ENCODE peak calls at places on chromosomes 6 and 20, in five cellular contexts. K is effector memory CD4-positive, alpha-beta T cell; P is upper lobe of right lung; S is prostate gland; D is astrocyte. A is an unnamed sample.

GRCh38 chr6:106141441-106142237 is 55.5 kb downstream of the PRDM1 start:
- DNase-seq in P (no peak), D (peak; percentile 88), K (no peak), S (no peak), A (no peak)

GRCh38 chr20:33995053-33995816 is 1.5 kb downstream of the RALY start:
- DNase-seq in K (no peak), D (no peak), S (no peak), P (no peak), A (no peak)

GRCh38 chr6:43952746-43953145 is 174.5 kb downstream of the MRPL14 start:
- DNase-seq in S (no peak), P (no peak), K (no peak), D (no peak), A (no peak)

GRCh38 chr6:168274046-168274952 is 45.3 kb downstream of the DACT2 start:
- DNase-seq in K (no peak), S (no peak), D (no peak), P (peak; percentile 77), A (peak; percentile 62)

GRCh38 chr20:54221383-54221782 is 13.5 kb downstream of the PFDN4 start:
- DNase-seq in S (no peak), P (no peak), D (no peak), K (no peak), A (peak; percentile 63)

GRCh38 chr6:150934380-150934779 is 68.9 kb downstream of the MTHFD1L start:
- DNase-seq in P (no peak), S (no peak), D (peak; percentile 93), K (no peak), A (no peak)

GRCh38 chr20:50992336-50992732 is 30.6 kb downstream of the KCNG1 start:
- DNase-seq in K (no peak), D (no peak), P (no peak), S (peak; percentile 39), A (no peak)

GRCh38 chr20:44644384-44645131 is 6.9 kb downstream of the ADA start:
- DNase-seq in K (peak; percentile 50), S (no peak), P (no peak), D (no peak), A (no peak)

GRCh38 chr6:128209771-128210170 is 308.9 kb upstream of the THEMIS start:
- DNase-seq in P (no peak), K (no peak), S (no peak), D (peak; percentile 90), A (no peak)

GRCh38 chr20:53827996-53828672 is 234.5 kb upstream of the ZNF217 start:
- DNase-seq in P (no peak), D (peak; percentile 96), K (no peak), S (peak; percentile 67), A (peak; percentile 22)

GRCh38 chr6:170262481-170263088 is 28.3 kb downstream of the DLL1 start:
- DNase-seq in K (no peak), P (no peak), D (no peak), S (no peak), A (no peak)

GRCh38 chr20:47543006-47543431 is 41.3 kb downstream of the NCOA3 start:
- DNase-seq in D (peak; percentile 59), P (no peak), S (no peak), K (no peak), A (no peak)

GRCh38 chr6:168956884-168957730 is 296.5 kb downstream of the THBS2 start:
- DNase-seq in P (no peak), D (peak; percentile 65), S (peak; percentile 44), K (no peak), A (peak; percentile 65)

GRCh38 chr6:11198663-11199603 is 33.5 kb downstream of the NEDD9 start:
- DNase-seq in K (peak; percentile 19), S (no peak), P (no peak), D (peak; percentile 32), A (no peak)
- H3K27ac ChIP-seq in K (peak overlapping the region; percentile 42), S (no peak overlapping the region), P (peak overlapping the region; percentile 7), D (peak overlapping the region; percentile 99), A (peak overlapping the region; percentile 41)

DNA sequence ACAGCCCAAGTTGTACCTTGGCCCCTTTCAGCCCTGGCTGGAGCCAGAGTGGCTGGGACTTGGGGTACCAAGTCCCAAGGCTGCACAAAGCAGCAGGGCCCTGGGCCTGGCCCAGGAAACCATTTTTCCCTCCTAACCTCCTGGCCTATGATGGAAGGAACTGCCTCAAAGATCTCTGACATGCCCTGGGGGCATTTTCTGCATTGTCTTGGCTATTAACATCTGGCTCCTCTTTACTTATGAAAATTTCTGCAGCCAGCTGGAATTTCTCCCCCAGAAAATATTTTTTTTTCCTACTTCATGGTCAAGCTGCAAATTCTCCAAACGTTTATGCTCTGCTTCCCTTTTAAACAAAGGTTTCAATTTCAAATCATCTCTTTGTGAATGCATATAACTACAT is 269.4 kb upstream of the CDYL start:
- DNase-seq in D (no peak), P (no peak), K (no peak), S (no peak), A (no peak)
- H3K27ac ChIP-seq in D (no peak overlapping the region), P (no peak overlapping the region), K (no peak overlapping the region), S (no peak overlapping the region), A (no peak overlapping the region)

DNA sequence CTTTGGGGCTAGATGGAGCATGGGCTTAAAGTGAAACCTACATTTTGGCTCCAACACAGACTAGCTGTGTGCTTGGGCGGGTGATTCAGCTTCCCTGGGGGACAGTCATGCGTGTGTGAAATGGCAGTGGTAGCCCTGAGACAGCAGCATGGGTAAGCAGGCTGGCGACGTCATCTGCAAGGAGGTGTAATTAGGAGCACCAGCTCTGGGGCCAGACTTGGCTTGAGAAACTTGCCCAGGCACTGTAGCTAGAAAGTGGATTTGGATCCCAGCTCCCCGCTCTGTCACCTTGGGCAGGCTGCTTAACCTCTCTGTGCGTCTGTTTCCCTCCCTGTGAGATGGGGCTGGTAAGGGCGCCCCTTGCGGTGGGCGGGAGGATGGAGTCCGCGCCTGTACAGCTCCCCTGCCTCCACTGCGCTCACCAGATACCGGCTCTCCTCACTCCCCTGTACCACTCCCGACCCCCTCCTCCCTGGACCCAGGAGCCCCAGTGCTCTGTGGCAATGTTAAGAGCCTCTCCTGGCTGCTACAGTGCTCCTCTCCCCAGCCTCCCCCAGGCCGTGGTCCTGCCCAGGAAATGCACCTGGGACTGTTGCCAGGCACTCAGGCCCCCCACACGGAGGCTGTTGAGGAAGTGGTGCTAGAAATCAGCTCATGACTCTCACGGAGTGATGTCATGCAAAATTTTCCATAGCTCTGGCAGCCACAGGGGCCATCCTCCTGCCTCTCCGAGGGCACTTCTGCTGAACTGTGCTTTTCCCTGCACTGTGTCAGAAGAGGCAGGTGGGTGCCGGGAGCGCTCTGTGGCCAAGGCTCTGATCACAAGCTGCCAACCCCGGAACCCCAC is 44.6 kb downstream of the SYNJ2 start:
- DNase-seq in S (no peak), K (peak; percentile 71), P (peak; percentile 81), D (peak; percentile 98), A (peak; percentile 78)
- H3K27ac ChIP-seq in S (no peak overlapping the region), K (peak overlapping the region; percentile 88), P (peak overlapping the region; percentile 28), D (peak overlapping the region; percentile 99), A (peak overlapping the region; percentile 82)

GRCh38 chr6:75750925-75751324 is 1.9 kb downstream of the MYO6 start:
- DNase-seq in K (no peak), S (no peak), D (no peak), P (no peak), A (no peak)

GRCh38 chr6:75745404-75745803 is 3.6 kb upstream of the MYO6 start:
- DNase-seq in P (no peak), K (no peak), D (no peak), S (no peak), A (no peak)

GRCh38 chr6:75748743-75749538 is at the start of gene MYO6:
- DNase-seq in K (no peak), S (peak; percentile 80), P (peak; percentile 94), D (peak; percentile 45), A (peak; percentile 87)

GRCh38 chr6:75747371-75747984 is 1.6 kb upstream of the MYO6 start:
- DNase-seq in D (no peak), S (peak; percentile 60), P (no peak), K (no peak), A (no peak)

GRCh38 chr6:75747985-75748742 is 875 bp upstream of the MYO6 start:
- DNase-seq in K (no peak), S (no peak), D (no peak), P (no peak), A (no peak)
- H3K27ac ChIP-seq in K (no peak overlapping the region), S (peak overlapping the region; percentile 97), D (peak overlapping the region; percentile 85), P (peak overlapping the region; percentile 92), A (peak overlapping the region; percentile 95)

A was measured in body of pancreas.